ENCODE peak calls at places on chromosomes 16 and 17, in nine cellular contexts. R is foreskin fibroblast, L is cardiac fibroblast, J is AG04450, I is stomach, W is breast epithelium, M is mammary epithelial cell, Q is heart right ventricle, G is fibroblast of pulmonary artery. D is an unnamed sample.

GRCh38 chr16:265711-266110 is 10.0 kb downstream of the RGS11 start:
- DNase-seq in R (peak; percentile 38), L (no peak), J (no peak), I (peak; percentile 49), W (no peak), M (peak; percentile 30), Q (no peak), G (no peak), D (no peak)

GRCh38 chr17:3770471-3770870 is 30.5 kb downstream of the ITGAE start:
- DNase-seq in R (no peak), L (no peak), J (no peak), I (no peak), W (no peak), M (no peak), Q (no peak), G (no peak), D (no peak)

GRCh38 chr17:64081802-64082799 is 47.8 kb downstream of the ERN1 start:
- DNase-seq in R (peak; percentile 86), L (peak; percentile 65), J (peak; percentile 24), I (no peak), W (no peak), M (peak; percentile 83), Q (no peak), G (peak; percentile 81), D (peak; percentile 46)

GRCh38 chr16:22219389-22220075 is 13.5 kb downstream of the EEF2K start:
- DNase-seq in R (no peak), L (no peak), J (no peak), I (no peak), W (no peak), M (no peak), Q (no peak), G (no peak), D (no peak)

GRCh38 chr16:22174642-22175041 is 12.3 kb downstream of the SDR42E2 start:
- DNase-seq in R (no peak), L (no peak), J (no peak), I (no peak), W (no peak), M (no peak), Q (no peak), G (no peak), D (no peak)

GRCh38 chr16:80580109-80580832 is 39.5 kb downstream of the DYNLRB2 start:
- DNase-seq in R (peak; percentile 35), L (no peak), J (no peak), I (no peak), W (no peak), M (peak; percentile 30), Q (no peak), G (peak; percentile 22), D (no peak)

GRCh38 chr17:40264458-40265185 is 23.1 kb upstream of the CDC6 start:
- DNase-seq in R (no peak), L (no peak), J (no peak), I (no peak), W (no peak), M (no peak), Q (no peak), G (no peak), D (no peak)

GRCh38 chr17:21382560-21383495 is 6.7 kb downstream of the KCNJ12 start:
- DNase-seq in R (peak; percentile 12), L (no peak), J (no peak), I (no peak), W (no peak), M (no peak), Q (no peak), G (no peak), D (no peak)

GRCh38 chr17:5838661-5839300 is 231.4 kb upstream of the WSCD1 start:
- DNase-seq in R (no peak), L (no peak), J (no peak), I (no peak), W (no peak), M (no peak), Q (no peak), G (no peak), D (no peak)

GRCh38 chr17:79183221-79184158 is 108.9 kb downstream of the ENGASE start:
- DNase-seq in R (peak; percentile 31), L (no peak), J (no peak), I (no peak), W (no peak), M (peak; percentile 31), Q (no peak), G (no peak), D (no peak)

GRCh38 chr16:30534368-30535105 is at the start of gene ZNF747:
- DNase-seq in R (peak; percentile 93), L (peak; percentile 89), J (no peak), I (peak; percentile 93), W (peak; percentile 89), M (peak; percentile 75), Q (peak; percentile 94), G (peak; percentile 77), D (no peak)

GRCh38 chr16:72552675-72553074 is 380.7 kb upstream of the PMFBP1 start:
- DNase-seq in R (no peak), L (no peak), J (no peak), I (no peak), W (no peak), M (no peak), Q (no peak), G (no peak), D (no peak)

GRCh38 chr16:2341456-2342447 is 1.2 kb upstream of the ABCA3 start:
- DNase-seq in R (no peak), L (no peak), J (no peak), I (no peak), W (no peak), M (no peak), Q (peak; percentile 13), G (no peak), D (no peak)

GRCh38 chr16:50313596-50314483 is 47.5 kb downstream of the ADCY7 start:
- DNase-seq in R (no peak), L (peak; percentile 79), J (no peak), I (peak; percentile 25), W (no peak), M (no peak), Q (peak; percentile 44), G (peak; percentile 79), D (no peak)

GRCh38 chr17:44123356-44124117 is at the start of gene HDAC5:
- DNase-seq in R (peak; percentile 97), L (peak; percentile 96), J (peak; percentile 79), I (peak; percentile 96), W (peak; percentile 95), M (peak; percentile 89), Q (peak; percentile 96), G (peak; percentile 95), D (no peak)

GRCh38 chr17:12664894-12665262 is 812 bp upstream of the MYOCD start:
- DNase-seq in R (no peak), L (no peak), J (no peak), I (no peak), W (no peak), M (no peak), Q (no peak), G (no peak), D (no peak)
- H3K4me3 ChIP-seq in R (peak overlapping the region; percentile 61), L (peak overlapping the region; percentile 45), J (peak overlapping the region; percentile 77), I (peak overlapping the region; percentile 56), W (peak overlapping the region; percentile 53), M (no peak overlapping the region), Q (peak overlapping the region; percentile 69), G (peak overlapping the region; percentile 40), D (peak overlapping the region; percentile 48)

DNA sequence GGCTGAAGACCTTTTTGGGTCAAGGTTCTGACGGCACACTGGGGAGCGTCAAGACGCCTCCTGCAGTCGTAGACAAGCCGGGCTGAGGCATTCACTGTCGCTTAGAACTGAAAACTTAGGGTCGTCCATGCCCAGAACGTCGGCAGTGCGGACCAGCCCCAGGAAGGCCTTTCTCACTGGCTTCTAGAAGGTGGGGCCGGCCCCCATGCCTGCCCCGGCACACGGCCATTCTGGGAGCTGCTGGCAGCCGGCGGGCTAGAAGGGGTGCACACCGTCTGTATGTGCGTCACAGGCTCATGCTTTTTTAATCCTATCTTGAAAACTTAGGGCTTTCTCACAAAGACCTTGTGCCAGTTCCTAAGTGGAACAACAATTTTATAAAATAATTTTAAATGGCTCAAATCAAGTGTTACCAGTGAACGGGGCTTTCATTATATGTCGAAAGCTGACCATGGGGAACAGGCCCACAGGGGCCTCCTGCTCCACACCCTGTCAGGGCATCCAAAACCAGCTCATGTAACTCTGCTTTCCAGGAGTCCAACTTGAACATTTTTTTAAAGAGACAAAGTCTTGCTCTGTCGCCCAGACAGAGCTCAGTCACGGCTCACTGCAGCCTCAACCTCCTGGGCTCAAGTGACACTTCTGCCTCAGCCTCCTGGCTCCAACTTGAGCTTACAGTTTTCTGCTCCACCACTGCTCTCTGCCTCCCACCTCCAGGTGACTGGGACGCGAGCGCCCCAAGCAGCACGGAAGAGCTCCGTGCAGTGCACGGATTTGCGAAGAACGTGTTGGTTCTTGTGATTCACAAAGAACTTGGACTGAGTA is 111.2 kb downstream of the ANKRD11 start:
- DNase-seq in R (peak; percentile 50), L (no peak), J (no peak), I (no peak), W (no peak), M (peak; percentile 66), Q (no peak), G (no peak), D (no peak)
- TF ChIP-seq CTCF in R (no peak), L (no peak), J (no peak), I (no peak), W (no peak), M (peak; percentile 18), Q (no peak), G (no peak), D (no peak)

GRCh38 chr17:48608921-48609505 is 1.8 kb downstream of the HOXB7 start:
- DNase-seq in R (no peak), L (no peak), J (no peak), I (no peak), W (no peak), M (no peak), Q (no peak), G (no peak), D (no peak)
- H3K4me3 ChIP-seq in R (no peak overlapping the region), L (no peak overlapping the region), J (peak overlapping the region; percentile 20), I (no peak overlapping the region), W (no peak overlapping the region), M (no peak overlapping the region), Q (no peak overlapping the region), G (no peak overlapping the region), D (no peak overlapping the region)

GRCh38 chr16:11034005-11034404 is 89.6 kb downstream of the CLEC16A start:
- DNase-seq in R (peak; percentile 97), L (peak; percentile 92), J (peak; percentile 70), I (no peak), W (no peak), M (peak; percentile 30), Q (peak; percentile 38), G (peak; percentile 93), D (peak; percentile 92)

GRCh38 chr16:11035096-11035495 is 90.7 kb downstream of the CLEC16A start:
- DNase-seq in R (no peak), L (no peak), J (no peak), I (no peak), W (no peak), M (no peak), Q (no peak), G (no peak), D (no peak)

GRCh38 chr16:11036868-11037410 is 92.6 kb downstream of the CLEC16A start:
- DNase-seq in R (no peak), L (no peak), J (no peak), I (no peak), W (no peak), M (no peak), Q (no peak), G (no peak), D (no peak)

GRCh38 chr16:11034481-11034931 is 90.1 kb downstream of the CLEC16A start:
- DNase-seq in R (peak; percentile 59), L (peak; percentile 32), J (no peak), I (no peak), W (no peak), M (no peak), Q (no peak), G (no peak), D (no peak)

GRCh38 chr16:11036040-11036439 is 91.7 kb downstream of the CLEC16A start:
- DNase-seq in R (no peak), L (no peak), J (no peak), I (peak; percentile 15), W (no peak), M (no peak), Q (no peak), G (no peak), D (no peak)
- TF ChIP-seq CTCF in R (no peak), L (no peak), J (no peak), I (no peak), W (no peak), M (no peak), Q (no peak), G (no peak), D (no peak)

D was measured in HFF-Myc.